ENCODE peak calls at places on chromosomes 11 and 22, in five cellular contexts. D is cardiac muscle cell; I is mucosa of descending colon; K is mammary epithelial cell; B is CD8-positive, alpha-beta memory T cell. G is an unnamed sample. For H3K4me1 and H3K36me3, the result is how much of the 10 kb centered on the place peaks cover.

GRCh38 chr22:33455036-33455435 is 396.9 kb upstream of the SYN3 start:
- DNase-seq in D (no peak), I (no peak), K (no peak), B (no peak), G (no peak)

GRCh38 chr22:45529966-45530575 is 27.4 kb downstream of the FBLN1 start:
- DNase-seq in D (no peak), I (no peak), K (no peak), B (no peak), G (no peak)

GRCh38 chr11:6599449-6599848 is 4.0 kb downstream of the RRP8 start:
- DNase-seq in D (no peak), I (no peak), K (no peak), B (no peak), G (no peak)

GRCh38 chr22:39433476-39434242 is 23.2 kb upstream of the MGAT3 start:
- DNase-seq in D (no peak), I (peak), K (no peak), B (peak), G (no peak)

GRCh38 chr11:102172127-102172848 is 62.0 kb downstream of the YAP1 start:
- DNase-seq in D (no peak), I (no peak), K (peak), B (no peak), G (no peak)

GRCh38 chr11:44464741-44465140 is 100.7 kb upstream of the CD82 start:
- DNase-seq in D (no peak), I (no peak), K (peak), B (no peak), G (no peak)

GRCh38 chr11:86034710-86035109 is 34.2 kb downstream of the PICALM start:
- DNase-seq in D (no peak), I (no peak), K (no peak), B (no peak), G (no peak)

GRCh38 chr11:59776210-59777066 is 21.3 kb downstream of the STX3 start:
- DNase-seq in D (no peak), I (no peak), K (peak), B (no peak), G (no peak)

GRCh38 chr22:27820896-27821866 is 19.6 kb upstream of the MN1 start:
- DNase-seq in D (no peak), I (no peak), K (peak), B (no peak), G (no peak)

GRCh38 chr11:72814831-72815618 is 814 bp downstream of the ATG16L2 start:
- DNase-seq in D (peak), I (no peak), K (peak), B (peak), G (no peak)

GRCh38 chr11:72813740-72814138 is 472 bp upstream of the ATG16L2 start:
- DNase-seq in D (peak), I (no peak), K (peak), B (no peak), G (no peak)

GRCh38 chr11:72814139-72814830 is at the start of gene ATG16L2:
- DNase-seq in D (peak), I (peak), K (peak), B (peak), G (peak)

GRCh38 chr11:72812604-72812967 is 1.6 kb upstream of the ATG16L2 start:
- DNase-seq in D (peak), I (no peak), K (no peak), B (no peak), G (no peak)

DNA sequence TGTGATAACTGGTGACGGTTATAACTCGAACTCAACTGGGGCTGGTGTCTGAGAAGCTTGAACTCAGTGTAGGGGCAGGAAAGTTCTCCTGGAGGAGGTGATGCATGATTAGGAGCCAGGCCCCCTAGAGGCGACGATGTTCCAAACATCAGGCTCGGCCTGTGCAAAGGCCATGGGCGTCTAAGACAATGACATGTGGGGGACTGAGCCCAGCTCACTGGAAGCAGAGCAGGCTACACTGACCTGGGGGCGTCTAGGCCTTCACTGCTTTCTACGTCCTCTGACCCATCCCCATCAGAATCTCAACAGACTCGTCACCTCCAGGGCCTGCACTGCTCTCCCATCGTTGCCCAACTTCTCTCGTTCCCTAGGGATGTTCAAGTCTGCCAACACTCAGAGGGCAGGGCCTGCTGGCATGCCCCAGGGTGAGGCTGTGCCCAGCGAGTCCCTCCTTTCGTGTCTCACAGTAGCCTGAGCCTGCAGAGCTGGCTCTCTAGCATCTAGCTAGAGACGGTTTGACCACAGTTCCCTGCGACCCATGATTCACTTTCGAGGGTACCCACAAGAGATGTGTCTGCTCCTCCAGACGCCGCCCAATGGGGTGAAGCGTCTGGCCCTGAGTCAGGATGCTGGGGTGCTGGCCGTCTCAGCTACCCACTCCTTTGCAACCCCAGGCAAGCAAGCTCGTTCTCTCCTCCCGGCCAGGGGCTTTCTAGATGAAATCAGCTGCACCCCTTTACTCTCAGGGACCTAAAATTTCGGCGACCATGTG is 1.1 kb upstream of the ATG16L2 start:
- DNase-seq in D (peak), I (peak), K (peak), B (peak), G (peak)
- H3K4me1 ChIP-seq in D (under half), I (under half), K (under half), B (under half), G (under half)

DNA sequence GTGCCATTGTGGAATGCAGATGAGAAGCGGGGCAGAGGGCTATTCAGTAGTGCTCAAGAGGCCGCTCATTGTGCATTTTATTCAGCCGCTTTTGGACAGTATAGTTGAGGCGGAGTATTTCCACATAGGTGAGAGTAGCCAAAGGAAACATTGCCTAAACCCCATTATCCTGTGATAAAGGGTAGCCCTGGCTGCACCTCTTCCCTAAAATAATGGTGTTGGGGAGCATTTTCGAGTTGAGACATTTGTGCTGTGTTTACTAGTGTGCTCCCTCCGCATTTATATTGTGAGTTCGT is 68.8 kb downstream of the SPECC1L start:
- DNase-seq in D (no peak), I (no peak), K (no peak), B (no peak), G (no peak)
- H3K36me3 ChIP-seq in D (under half), I (under half), K (under half), B (under half), G (half or more)

DNA sequence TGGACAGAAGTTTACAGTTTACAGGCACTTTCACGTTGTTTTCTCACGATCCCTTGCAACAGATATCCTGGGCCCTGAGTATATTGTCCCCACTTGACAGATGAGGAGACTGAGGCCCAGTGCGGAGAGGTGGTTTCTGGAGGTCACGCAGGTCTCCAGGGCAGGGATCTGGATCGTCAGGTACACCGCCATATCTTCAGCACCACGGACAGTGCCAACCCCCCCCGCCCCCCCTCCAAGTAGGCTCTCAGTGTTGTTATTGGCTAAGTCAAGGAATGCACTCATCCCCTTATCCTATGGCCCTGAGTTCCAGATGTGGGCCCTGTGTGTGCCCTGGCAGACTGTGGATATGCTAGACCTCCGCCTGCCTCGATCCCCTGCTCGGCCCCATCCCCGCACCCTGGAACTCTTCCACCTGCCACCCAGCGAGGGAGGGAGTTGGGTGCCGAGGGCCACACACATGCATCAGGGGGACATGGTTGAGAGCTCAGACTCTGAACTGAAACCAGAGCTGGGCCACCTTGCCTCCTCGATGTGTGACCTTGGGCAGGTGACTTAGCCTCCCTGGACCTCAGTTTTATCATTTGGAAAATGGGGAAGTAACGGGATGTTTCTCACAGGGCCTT is 37.5 kb downstream of the MPPED1 start:
- DNase-seq in D (peak), I (no peak), K (no peak), B (no peak), G (no peak)
- H3K4me1 ChIP-seq in D (under half), I (under half), K (under half), B (under half), G (under half)

GRCh38 chr22:50285568-50286229 is 15.5 kb upstream of the MAPK11 start:
- DNase-seq in D (no peak), I (no peak), K (no peak), B (no peak), G (no peak)
- H3K36me3 ChIP-seq in D (half or more), I (under half), K (under half), B (under half), G (under half)

DNA sequence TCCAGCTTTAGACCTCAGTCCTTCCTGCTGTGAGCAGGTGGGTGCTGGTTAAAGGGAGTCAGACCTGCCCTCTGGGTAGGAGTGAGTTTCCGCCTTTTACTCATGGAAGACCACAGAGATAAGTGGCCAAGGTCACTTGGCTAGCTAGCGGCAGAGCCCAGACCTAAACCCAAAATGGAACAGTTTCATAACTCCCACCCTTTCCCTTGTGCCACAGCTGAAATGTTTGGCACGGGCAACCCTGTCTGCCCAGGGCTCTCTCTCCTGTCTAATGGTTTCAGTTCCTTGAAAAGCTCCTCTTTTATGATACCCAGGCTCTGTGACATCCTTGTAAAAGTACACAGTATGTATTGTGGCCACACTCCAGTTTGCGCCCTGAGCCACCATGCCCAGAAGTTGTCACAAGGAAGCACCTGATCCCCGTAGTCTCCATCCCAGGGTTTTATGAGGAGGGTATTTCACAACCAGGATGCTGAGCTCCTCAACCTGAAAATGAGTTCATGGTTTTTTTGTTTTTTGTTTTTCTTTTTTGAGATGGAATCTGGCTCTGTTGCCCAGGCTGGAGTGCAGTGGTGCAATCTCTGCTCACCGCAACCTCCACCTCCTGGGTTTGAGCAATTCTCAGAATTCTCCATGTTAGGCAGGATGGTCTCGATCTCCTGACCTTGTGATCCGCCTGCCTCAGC is 5.1 kb downstream of the MB start:
- DNase-seq in D (no peak), I (no peak), K (no peak), B (no peak), G (no peak)
- H3K4me1 ChIP-seq in D (half or more), I (under half), K (under half), B (under half), G (under half)

GRCh38 chr11:110712643-110713468 is 619 bp upstream of the ARHGAP20 start:
- DNase-seq in D (peak), I (peak), K (peak), B (peak), G (no peak)

GRCh38 chr11:110713469-110713776 is 1.2 kb upstream of the ARHGAP20 start:
- DNase-seq in D (no peak), I (peak), K (no peak), B (no peak), G (no peak)

GRCh38 chr11:110711776-110712642 is at the start of gene ARHGAP20:
- DNase-seq in D (peak), I (peak), K (peak), B (peak), G (peak)

GRCh38 chr11:110716361-110716760 is 4.1 kb upstream of the ARHGAP20 start:
- DNase-seq in D (no peak), I (no peak), K (no peak), B (no peak), G (no peak)

DNA sequence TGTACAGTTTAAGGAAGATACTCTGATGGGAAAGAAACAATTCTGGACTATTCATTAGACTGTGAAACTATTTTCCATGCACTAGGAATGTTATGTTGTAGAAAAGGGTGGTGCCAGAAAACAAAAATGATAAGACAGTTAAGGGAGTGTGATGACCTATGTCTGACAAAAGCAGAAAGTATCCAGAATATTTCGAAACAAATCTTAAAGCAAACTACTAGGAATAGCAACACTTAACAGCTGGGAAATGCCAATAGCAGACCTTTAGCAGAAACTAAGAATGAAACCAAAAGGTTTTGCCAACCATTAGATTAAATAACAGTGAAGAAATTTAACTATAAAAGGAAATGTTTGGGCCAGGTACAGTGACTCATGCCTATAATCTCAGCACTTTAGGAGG is 3.3 kb upstream of the ARHGAP20 start:
- DNase-seq in D (no peak), I (no peak), K (no peak), B (no peak), G (no peak)
- H3K36me3 ChIP-seq in D (under half), I (under half), K (under half), B (under half), G (under half)

GRCh38 chr11:11582261-11582701 is 39.5 kb downstream of the GALNT18 start:
- DNase-seq in D (no peak), I (no peak), K (no peak), B (no peak), G (no peak)
- H3K4me1 ChIP-seq in D (under half), I (under half), K (half or more), B (under half), G (under half)

GRCh38 chr22:41947181-41948080 is 479 bp upstream of the CENPM start:
- DNase-seq in D (no peak), I (no peak), K (no peak), B (no peak), G (no peak)
- H3K36me3 ChIP-seq in D (under half), I (under half), K (under half), B (under half), G (under half)

GRCh38 chr11:19774329-19774728 is 61.7 kb downstream of the NAV2 start:
- DNase-seq in D (no peak), I (no peak), K (no peak), B (no peak), G (no peak)
- H3K4me1 ChIP-seq in D (under half), I (under half), K (under half), B (under half), G (under half)